ENCODE peak calls at places on chromosomes 1 and 21, in six cellular contexts. C, O, G, B, E and P are unnamed samples.

GRCh38 chr1:907611-908451 is 15.9 kb upstream of the SAMD11 start:
- DNase-seq in G (no peak), E (no peak), O (no peak), C (no peak), B (no peak), P (peak; percentile 11)

GRCh38 chr1:39116116-39116607 is 88.3 kb upstream of the MACF1 start:
- DNase-seq in B (no peak), E (no peak), C (no peak), G (no peak), O (no peak), P (no peak)

GRCh38 chr1:108734176-108734865 is 12.2 kb upstream of the STXBP3 start:
- DNase-seq in G (no peak), B (no peak), O (no peak), E (no peak), C (no peak), P (no peak)

GRCh38 chr1:11790880-11791715 is 14.7 kb downstream of the MTHFR start:
- DNase-seq in B (peak; percentile 94), C (peak; percentile 82), G (no peak), O (peak; percentile 98), E (no peak), P (peak; percentile 91)

GRCh38 chr1:112513112-112513870 is 4.5 kb downstream of the WNT2B start:
- DNase-seq in C (peak; percentile 73), O (no peak), E (no peak), B (no peak), G (no peak), P (no peak)

GRCh38 chr1:26072305-26072704 is 4.9 kb upstream of the TRIM63 start:
- DNase-seq in G (no peak), B (no peak), C (no peak), E (no peak), O (no peak), P (peak; percentile 94)

GRCh38 chr1:1135339-1136111 is 19.6 kb upstream of the C1orf159 start:
- DNase-seq in C (no peak), O (no peak), B (no peak), G (peak; percentile 54), E (no peak), P (no peak)

GRCh38 chr1:224700915-224701531 is 84.9 kb downstream of the CNIH3 start:
- DNase-seq in B (no peak), O (no peak), G (peak; percentile 78), C (no peak), E (peak; percentile 8), P (no peak)

GRCh38 chr1:13605159-13605558 is 21.5 kb downstream of the PDPN start:
- DNase-seq in C (no peak), B (no peak), G (no peak), O (no peak), E (no peak), P (peak; percentile 42)

GRCh38 chr1:76625887-76626286 is 241.4 kb upstream of the ST6GALNAC5 start:
- DNase-seq in E (no peak), G (no peak), B (no peak), C (no peak), O (no peak), P (no peak)

GRCh38 chr1:54410359-54410758 is 4.2 kb upstream of the SSBP3 start:
- DNase-seq in G (no peak), C (no peak), B (no peak), E (no peak), O (no peak), P (peak; percentile 49)

GRCh38 chr21:32733356-32733755 is 5.5 kb upstream of the SYNJ1 start:
- DNase-seq in B (no peak), E (no peak), C (no peak), G (no peak), O (no peak), P (no peak)

GRCh38 chr21:39313042-39313456 is 383 bp downstream of the BRWD1 start:
- DNase-seq in E (peak; percentile 26), C (peak; percentile 4), G (peak; percentile 67), B (no peak), O (peak; percentile 66), P (no peak)

GRCh38 chr1:54610048-54610447 is 13.3 kb downstream of the FAM151A start:
- DNase-seq in E (no peak), C (peak; percentile 5), G (no peak), B (no peak), O (no peak), P (no peak)

GRCh38 chr1:25669781-25670567 is 53.4 kb downstream of the MAN1C1 start:
- DNase-seq in G (no peak), B (no peak), O (no peak), C (no peak), E (no peak), P (no peak)

GRCh38 chr1:247373721-247374141 is 42.1 kb upstream of the ZNF496 start:
- DNase-seq in O (no peak), C (peak; percentile 42), G (peak; percentile 53), E (peak; percentile 30), B (no peak), P (peak; percentile 58)

GRCh38 chr1:116433283-116434257 is 60.5 kb downstream of the ATP1A1 start:
- DNase-seq in G (no peak), E (no peak), O (no peak), B (no peak), C (peak; percentile 53), P (peak; percentile 84)

GRCh38 chr1:236862231-236862591 is 67.1 kb downstream of the MTR start:
- DNase-seq in E (no peak), G (no peak), B (no peak), O (no peak), C (no peak), P (no peak)

GRCh38 chr1:54360165-54361005 is 45.8 kb downstream of the SSBP3 start:
- DNase-seq in C (no peak), O (no peak), G (peak; percentile 51), B (no peak), E (no peak), P (no peak)

GRCh38 chr1:2290595-2291510 is 62.7 kb downstream of the SKI start:
- DNase-seq in O (peak; percentile 93), B (peak; percentile 90), E (no peak), G (peak; percentile 83), C (peak; percentile 94), P (peak; percentile 88)

GRCh38 chr1:39648496-39648895 is 9.1 kb upstream of the HEYL start:
- DNase-seq in O (no peak), C (no peak), E (no peak), B (no peak), G (no peak), P (no peak)

GRCh38 chr1:165630629-165631402 is at the start of gene MGST3:
- DNase-seq in C (peak; percentile 86), B (peak; percentile 97), O (peak; percentile 97), E (peak; percentile 94), G (peak; percentile 96), P (peak; percentile 97)

GRCh38 chr1:165632152-165632469 is 1.1 kb downstream of the MGST3 start:
- DNase-seq in C (no peak), O (no peak), B (no peak), E (no peak), G (no peak), P (no peak)

GRCh38 chr1:165632491-165632890 is 1.5 kb downstream of the MGST3 start:
- DNase-seq in C (no peak), E (no peak), O (no peak), G (no peak), B (no peak), P (no peak)

GRCh38 chr1:165629848-165630628 is 996 bp upstream of the MGST3 start:
- DNase-seq in E (no peak), C (no peak), B (no peak), O (no peak), G (no peak), P (no peak)

GRCh38 chr1:165631403-165632151 is 543 bp downstream of the MGST3 start:
- DNase-seq in E (peak; percentile 38), B (peak; percentile 69), G (no peak), O (peak; percentile 84), C (peak; percentile 86), P (peak; percentile 75)
- H3K27ac ChIP-seq in E (no peak overlapping the region), B (peak overlapping the region; percentile 94), G (no peak overlapping the region), O (peak overlapping the region; percentile 88), C (peak overlapping the region; percentile 83), P (peak overlapping the region; percentile 99)

DNA sequence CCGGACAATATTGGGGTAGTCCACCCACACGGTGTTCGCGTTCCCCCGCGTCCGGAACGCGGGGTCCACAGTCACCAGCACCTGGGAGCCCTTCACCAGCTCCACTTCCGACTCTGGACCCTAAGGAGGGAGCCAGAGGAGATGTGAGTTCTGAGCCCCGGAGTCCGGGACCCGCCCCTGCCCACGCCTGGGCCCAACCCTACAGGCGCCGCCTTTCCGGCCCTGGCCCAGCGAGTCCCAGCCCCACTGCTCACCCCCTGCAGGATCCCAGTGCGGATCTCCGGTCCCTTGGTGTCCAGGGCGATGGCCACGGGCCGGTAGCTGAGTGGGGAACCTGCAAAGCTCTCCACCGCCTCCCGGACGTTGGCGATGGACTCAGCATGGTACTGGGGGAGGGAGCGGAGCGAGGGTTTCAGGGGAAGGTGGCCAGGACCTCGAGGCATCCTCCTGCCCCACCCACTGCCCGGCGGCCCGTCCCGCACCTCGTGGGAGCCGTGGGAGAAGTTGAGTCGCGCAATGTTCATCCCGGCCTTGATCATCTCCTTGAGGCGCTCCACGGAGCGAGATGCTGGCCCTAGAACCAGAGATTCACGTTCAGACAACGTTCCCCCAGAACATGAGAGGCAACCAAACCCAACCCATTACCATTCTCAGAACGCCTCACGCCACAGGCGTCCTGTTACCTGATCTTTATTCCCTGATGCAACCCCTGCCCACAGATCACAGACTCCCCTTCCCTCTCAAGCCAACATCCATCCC is 5.9 kb downstream of the PKLR start:
- DNase-seq in E (no peak), B (no peak), C (no peak), G (no peak), O (no peak), P (no peak)
- H3K4me3 ChIP-seq in E (peak overlapping the region; percentile 55), B (no peak overlapping the region), C (no peak overlapping the region), G (no peak overlapping the region), O (no peak overlapping the region), P (peak overlapping the region; percentile 8)

GRCh38 chr21:45556645-45557601 is 14.7 kb upstream of the SLC19A1 start:
- DNase-seq in G (peak; percentile 65), E (no peak), O (peak; percentile 72), B (peak; percentile 32), C (no peak), P (peak; percentile 61)

GRCh38 chr21:45560106-45561021 is 18.1 kb upstream of the SLC19A1 start:
- DNase-seq in B (no peak), O (peak; percentile 60), C (no peak), G (no peak), E (no peak), P (no peak)

GRCh38 chr21:45557611-45558043 is 15.4 kb upstream of the SLC19A1 start:
- DNase-seq in G (no peak), B (peak; percentile 31), O (peak; percentile 63), C (no peak), E (no peak), P (no peak)

GRCh38 chr21:45558044-45558721 is 15.9 kb upstream of the SLC19A1 start:
- DNase-seq in C (no peak), G (no peak), O (no peak), E (no peak), B (peak; percentile 25), P (peak; percentile 48)

GRCh38 chr21:45559216-45560105 is 17.2 kb upstream of the SLC19A1 start:
- DNase-seq in C (no peak), G (no peak), B (peak; percentile 29), O (peak; percentile 40), E (no peak), P (peak; percentile 36)
- H3K27me3 ChIP-seq in C (no peaks in the 10 kb centered on the region), G (no peaks in the 10 kb centered on the region), B (no peaks in the 10 kb centered on the region), O (no peaks in the 10 kb centered on the region), E (peaks cover 37% of the 10 kb centered on the region), P (peaks cover 40% of the 10 kb centered on the region)

DNA sequence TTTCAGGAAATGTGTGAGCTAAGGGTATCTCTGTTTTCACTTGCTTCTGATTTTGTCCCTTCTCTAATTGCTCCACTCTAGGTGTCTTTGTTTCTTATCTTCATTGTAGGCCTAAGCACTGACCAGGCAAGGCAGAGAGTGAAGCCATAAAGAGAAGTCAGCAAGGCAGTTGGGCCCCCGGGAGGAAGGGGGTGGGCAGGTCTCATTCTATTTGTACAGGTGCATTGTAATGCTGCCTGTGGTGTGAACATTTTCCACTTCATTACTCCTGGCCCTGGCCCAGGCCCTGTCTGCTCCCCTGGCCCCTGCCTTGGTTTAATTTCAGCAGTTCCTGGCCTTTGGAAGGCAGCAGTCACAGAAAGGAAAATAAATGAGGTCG is 86.4 kb upstream of the JUN start:
- DNase-seq in B (no peak), E (no peak), G (no peak), O (no peak), C (no peak), P (no peak)
- H3K27ac ChIP-seq in B (no peak overlapping the region), E (no peak overlapping the region), G (no peak overlapping the region), O (no peak overlapping the region), C (no peak overlapping the region), P (no peak overlapping the region)